ENCODE peak calls at places on chromosomes 3 and 15, in seven cellular contexts. J is SK-N-SH; V is mesendoderm; G is ovary; K is CD4-positive, CD25-positive, alpha-beta regulatory T cell; X is WERI-Rb-1; U is GM12864. W is an unnamed sample.

GRCh38 chr15:100873029-100873677 is 6.5 kb upstream of the ALDH1A3 start:
- DNase-seq in J (peak), V (peak), G (no peak), K (peak), X (peak), U (peak), W (peak)

GRCh38 chr3:13143381-13144004 is 70.3 kb upstream of the IQSEC1 start:
- DNase-seq in J (no peak), V (no peak), G (no peak), K (no peak), X (no peak), U (no peak), W (no peak)

GRCh38 chr3:128572644-128573105 is 77.9 kb downstream of the RPN1 start:
- DNase-seq in J (peak), V (peak), G (no peak), K (no peak), X (peak), U (no peak), W (no peak)

GRCh38 chr15:77659350-77660321 is 26.9 kb upstream of the LINGO1 start:
- DNase-seq in J (peak), V (peak), G (peak), K (no peak), X (peak), U (no peak), W (peak)

GRCh38 chr15:89649013-89649625 is 6.1 kb downstream of the KIF7 start:
- DNase-seq in J (no peak), V (no peak), G (no peak), K (no peak), X (no peak), U (no peak), W (no peak)

GRCh38 chr15:91291673-91292072 is 191.6 kb downstream of the SV2B start:
- DNase-seq in J (peak), V (peak), G (no peak), K (no peak), X (no peak), U (no peak), W (no peak)

GRCh38 chr15:34721802-34722795 is 32.7 kb downstream of the GJD2 start:
- DNase-seq in J (peak), V (peak), G (peak), K (no peak), X (peak), U (no peak), W (peak)

GRCh38 chr3:135448520-135448919 is 517.0 kb upstream of the PPP2R3A start:
- DNase-seq in J (no peak), V (no peak), G (no peak), K (no peak), X (no peak), U (no peak), W (no peak)

GRCh38 chr3:26353052-26353451 is 269.5 kb upstream of the LRRC3B start:
- DNase-seq in J (no peak), V (no peak), G (no peak), K (no peak), X (no peak), U (no peak), W (no peak)

GRCh38 chr15:62821384-62822131 is 221.0 kb upstream of the TPM1 start:
- DNase-seq in J (no peak), V (no peak), G (no peak), K (no peak), X (no peak), U (no peak), W (no peak)

GRCh38 chr3:107222927-107223326 is 154.3 kb upstream of the CCDC54 start:
- DNase-seq in J (no peak), V (no peak), G (no peak), K (no peak), X (no peak), U (no peak), W (no peak)
- H3K4me3 ChIP-seq in J (no peak), V (no peak), G (no peak), K (no peak), X (no peak), U (no peak), W (no peak)

GRCh38 chr3:43995929-43996378 is 245.7 kb upstream of the TOPAZ1 start:
- DNase-seq in J (no peak), V (no peak), G (no peak), K (no peak), X (no peak), U (no peak), W (no peak)

GRCh38 chr3:43995078-43995928 is 246.4 kb upstream of the TOPAZ1 start:
- DNase-seq in J (peak), V (peak), G (no peak), K (no peak), X (peak), U (no peak), W (no peak)

GRCh38 chr3:43997788-43998373 is 243.8 kb upstream of the TOPAZ1 start:
- DNase-seq in J (no peak), V (peak), G (no peak), K (no peak), X (no peak), U (no peak), W (no peak)

GRCh38 chr3:43996379-43997301 is 245.0 kb upstream of the TOPAZ1 start:
- DNase-seq in J (no peak), V (peak), G (no peak), K (no peak), X (peak), U (no peak), W (peak)

DNA sequence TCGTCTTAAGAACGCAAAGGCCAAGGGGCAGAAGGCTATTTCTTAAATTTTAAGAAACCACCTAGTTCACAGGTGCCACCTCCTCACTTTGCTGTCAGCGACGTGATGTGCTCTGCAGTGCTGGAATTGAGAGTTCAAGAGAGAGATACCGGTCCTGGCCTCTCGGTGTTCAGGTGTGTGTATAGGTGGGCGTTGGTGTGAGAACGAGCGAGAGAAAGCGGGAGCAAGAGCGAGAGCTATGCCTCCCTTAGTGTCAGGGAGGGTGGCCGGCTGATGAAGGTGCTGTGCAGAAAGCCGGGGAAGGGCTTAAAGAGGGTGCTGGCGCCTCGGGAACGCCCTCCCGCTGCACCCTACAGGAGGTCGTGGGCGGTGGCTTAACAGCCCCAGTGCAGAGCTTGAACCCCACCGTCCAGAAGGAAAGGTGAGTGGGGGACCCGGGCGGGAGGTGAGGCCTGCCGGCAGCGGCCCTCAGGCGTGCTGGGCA is 247.1 kb upstream of the TOPAZ1 start:
- DNase-seq in J (no peak), V (peak), G (no peak), K (no peak), X (no peak), U (no peak), W (no peak)
- H3K4me3 ChIP-seq in J (peak), V (no peak), G (no peak), K (no peak), X (peak), U (peak), W (peak)

GRCh38 chr15:58448331-58448730 is 16.5 kb downstream of the LIPC start:
- DNase-seq in J (no peak), V (no peak), G (no peak), K (no peak), X (no peak), U (no peak), W (no peak)
- H3K4me3 ChIP-seq in J (no peak), V (no peak), G (no peak), K (no peak), X (no peak), U (no peak), W (no peak)

GRCh38 chr15:79973445-79974180 is 2.6 kb upstream of the BCL2A1 start:
- DNase-seq in J (no peak), V (no peak), G (no peak), K (no peak), X (no peak), U (no peak), W (no peak)

GRCh38 chr15:79972861-79973260 is 1.9 kb upstream of the BCL2A1 start:
- DNase-seq in J (no peak), V (no peak), G (no peak), K (no peak), X (no peak), U (no peak), W (no peak)

GRCh38 chr15:79969175-79969574 is 1.8 kb downstream of the BCL2A1 start:
- DNase-seq in J (no peak), V (no peak), G (no peak), K (no peak), X (no peak), U (no peak), W (no peak)

GRCh38 chr15:79967331-79968182 is 3.4 kb downstream of the BCL2A1 start:
- DNase-seq in J (no peak), V (no peak), G (no peak), K (no peak), X (peak), U (no peak), W (no peak)

GRCh38 chr15:79970921-79971434 is at the start of gene BCL2A1:
- DNase-seq in J (no peak), V (no peak), G (no peak), K (no peak), X (no peak), U (peak), W (no peak)
- H3K4me3 ChIP-seq in J (no peak), V (no peak), G (no peak), K (peak), X (no peak), U (peak), W (no peak)

GRCh38 chr3:102255736-102256135 is 179.1 kb upstream of the ZPLD1 start:
- DNase-seq in J (no peak), V (no peak), G (no peak), K (no peak), X (no peak), U (no peak), W (no peak)

GRCh38 chr3:102259636-102260035 is 175.2 kb upstream of the ZPLD1 start:
- DNase-seq in J (no peak), V (no peak), G (no peak), K (no peak), X (no peak), U (no peak), W (no peak)

DNA sequence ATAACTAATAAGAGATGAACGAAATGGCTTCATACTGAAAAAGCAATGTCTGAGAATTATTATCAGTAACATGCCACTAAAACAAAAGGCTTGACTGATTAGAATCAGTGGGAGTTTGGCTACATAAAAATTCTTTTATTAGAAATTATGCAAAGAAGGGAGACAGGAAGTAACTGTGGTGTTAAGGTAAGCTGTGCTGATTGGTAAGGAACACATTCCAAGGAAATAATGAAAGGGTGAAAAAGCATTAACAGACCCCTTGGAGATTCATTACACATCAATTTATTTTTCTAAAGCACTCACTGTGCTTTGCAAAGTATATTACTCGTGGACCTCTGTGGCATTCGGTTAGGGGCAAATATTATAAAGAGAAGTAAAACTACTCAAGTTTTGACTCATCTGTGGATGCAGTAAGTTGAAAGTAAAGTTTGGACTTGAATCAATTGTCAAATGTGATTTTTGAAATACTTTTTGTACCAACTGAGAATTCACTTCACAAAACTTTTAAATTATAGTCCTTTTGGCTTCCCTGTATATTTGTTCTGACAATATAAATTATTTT is 176.1 kb upstream of the ZPLD1 start:
- DNase-seq in J (no peak), V (peak), G (no peak), K (no peak), X (no peak), U (no peak), W (no peak)
- H3K4me3 ChIP-seq in J (no peak), V (no peak), G (no peak), K (no peak), X (no peak), U (no peak), W (no peak)

DNA sequence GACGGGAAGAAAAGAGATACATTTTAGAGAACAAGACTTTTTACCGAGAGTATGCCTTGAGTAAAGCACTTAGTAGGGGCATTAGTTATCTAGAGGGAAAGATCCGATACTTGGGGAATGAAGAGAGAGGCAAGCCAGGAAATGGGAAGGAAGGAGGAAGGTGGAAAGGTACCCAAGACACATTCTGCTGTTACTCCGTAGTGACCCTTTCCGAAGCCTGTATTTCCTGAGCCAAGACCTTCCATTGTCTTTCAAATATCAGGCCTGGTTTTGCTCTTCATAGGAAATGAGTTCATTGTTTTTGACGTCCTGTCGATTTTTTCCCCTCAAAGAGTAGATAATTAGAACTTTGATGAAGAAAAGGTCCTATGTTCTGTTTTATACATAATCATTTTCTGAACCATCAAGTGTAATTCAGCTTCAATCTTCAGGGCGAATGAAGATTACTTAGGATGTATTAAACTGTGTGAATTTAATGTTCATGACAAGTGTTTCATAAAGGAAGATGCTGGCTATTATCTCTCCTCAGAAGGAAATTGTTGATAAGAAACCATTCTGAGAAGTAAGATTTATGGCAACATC is 95.7 kb downstream of the PPM1L start:
- DNase-seq in J (no peak), V (no peak), G (no peak), K (no peak), X (no peak), U (no peak), W (no peak)
- H3K4me3 ChIP-seq in J (no peak), V (no peak), G (no peak), K (no peak), X (no peak), U (no peak), W (no peak)

DNA sequence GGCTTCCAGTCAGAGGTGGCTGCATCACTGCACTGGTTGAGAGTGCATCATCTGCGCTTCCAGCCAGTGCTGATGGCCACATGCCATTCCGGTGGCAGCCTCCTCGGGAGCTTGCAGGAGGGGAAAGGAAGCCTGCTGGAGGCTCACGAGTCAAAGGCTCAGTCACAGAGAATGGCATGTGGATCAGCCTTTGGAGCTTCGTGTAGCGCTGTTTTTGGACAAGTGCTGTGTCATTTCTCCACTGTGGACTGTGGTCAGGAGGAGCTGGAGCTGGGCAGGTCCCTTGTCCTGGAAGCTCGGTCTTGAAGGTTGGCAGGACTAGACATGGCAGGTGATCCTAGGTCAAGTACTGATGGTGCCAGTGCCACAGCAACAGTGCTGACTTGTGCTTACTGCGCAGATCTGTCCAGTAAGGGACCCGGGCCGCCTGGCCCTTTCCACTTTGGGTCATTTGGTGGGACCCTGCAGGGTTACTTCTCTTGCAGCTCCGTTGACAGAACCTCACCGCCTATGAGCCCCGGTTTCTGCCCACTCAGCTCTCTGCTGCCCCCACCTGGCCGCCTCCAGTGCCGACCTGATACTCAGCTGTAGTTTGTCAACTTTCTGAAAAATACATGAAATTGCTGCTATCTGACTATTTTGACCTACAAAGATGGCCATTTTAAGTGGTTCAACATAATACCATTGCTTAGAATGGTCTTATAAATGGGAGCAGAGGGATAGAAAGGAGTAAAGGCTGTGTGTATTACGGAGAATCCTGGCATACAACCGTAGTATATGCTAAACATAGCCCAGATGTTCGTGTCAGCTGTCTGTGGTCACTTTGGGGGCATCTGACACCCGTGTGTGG is 27.6 kb upstream of the TRPM1 start:
- DNase-seq in J (peak), V (peak), G (peak), K (peak), X (peak), U (peak), W (peak)
- H3K4me3 ChIP-seq in J (no peak), V (no peak), G (no peak), K (no peak), X (no peak), U (no peak), W (no peak)

DNA sequence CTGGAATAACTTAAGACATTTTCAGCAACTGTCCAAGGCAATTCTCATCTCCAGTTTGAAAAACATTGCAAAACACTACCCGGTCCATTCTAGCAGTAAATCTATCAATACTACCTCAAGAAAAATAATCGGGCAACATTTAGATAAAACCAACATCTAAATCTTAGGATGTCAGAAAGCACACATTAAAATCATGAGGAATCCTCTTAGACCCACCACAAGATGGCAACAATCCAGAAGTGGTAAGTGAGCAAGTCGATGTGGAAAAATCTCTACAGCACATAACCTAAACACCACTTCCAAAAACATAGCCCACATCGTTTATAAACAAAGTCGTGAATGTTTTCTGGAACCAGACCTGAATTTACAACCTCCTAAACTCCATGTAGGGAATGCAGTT is 5.7 kb downstream of the PLCH1 start:
- DNase-seq in J (no peak), V (peak), G (no peak), K (no peak), X (no peak), U (no peak), W (no peak)
- H3K4me3 ChIP-seq in J (no peak), V (no peak), G (no peak), K (no peak), X (no peak), U (no peak), W (no peak)

W was measured in heart right ventricle.